ENCODE peak calls at places on chromosomes 6 and 20, in seven cellular contexts. One of them, this sample, is unnamed.
A peak's percentile ranks its signal among the peaks of the same experiment; 100 is the strongest.

GRCh38 chr6:88143768-88144167 is 22.4 kb downstream of the CNR1 start:
- DNase-seq in neuronal stem cell: no peak
- DNase-seq in H1: no peak
- DNase-seq in mesendoderm: no peak
- DNase-seq in IMR-90: no peak
- DNase-seq in trophoblast cell: no peak
- DNase-seq in mesenchymal stem cell: no peak
- DNase-seq in this sample: no peak

GRCh38 chr20:4896971-4897497 is 104.3 kb downstream of the SLC23A2 start:
- DNase-seq in neuronal stem cell: no peak
- DNase-seq in H1: no peak
- DNase-seq in mesendoderm: peak; percentile 68
- DNase-seq in IMR-90: no peak
- DNase-seq in trophoblast cell: no peak
- DNase-seq in mesenchymal stem cell: no peak
- DNase-seq in this sample: peak; percentile 81

GRCh38 chr6:94658929-94659328 is 918.4 kb upstream of the MANEA start:
- DNase-seq in neuronal stem cell: no peak
- DNase-seq in H1: no peak
- DNase-seq in mesendoderm: peak; percentile 54
- DNase-seq in IMR-90: no peak
- DNase-seq in trophoblast cell: no peak
- DNase-seq in mesenchymal stem cell: no peak
- DNase-seq in this sample: no peak

GRCh38 chr6:31116661-31117385 is 2.2 kb downstream of the PSORS1C1 start:
- DNase-seq in neuronal stem cell: no peak
- DNase-seq in H1: no peak
- DNase-seq in mesendoderm: no peak
- DNase-seq in IMR-90: no peak
- DNase-seq in trophoblast cell: no peak
- DNase-seq in mesenchymal stem cell: no peak
- DNase-seq in this sample: no peak

GRCh38 chr20:4190792-4191519 is 175.6 kb upstream of the RNF24 start:
- DNase-seq in neuronal stem cell: no peak
- DNase-seq in H1: no peak
- DNase-seq in mesendoderm: no peak
- DNase-seq in IMR-90: no peak
- DNase-seq in trophoblast cell: no peak
- DNase-seq in mesenchymal stem cell: no peak
- DNase-seq in this sample: no peak

GRCh38 chr6:106339334-106340029 is 13.9 kb upstream of the ATG5 start:
- DNase-seq in neuronal stem cell: peak; percentile 52
- DNase-seq in H1: peak; percentile 31
- DNase-seq in mesendoderm: peak; percentile 82
- DNase-seq in IMR-90: peak; percentile 70
- DNase-seq in trophoblast cell: peak; percentile 83
- DNase-seq in mesenchymal stem cell: peak; percentile 74
- DNase-seq in this sample: peak; percentile 78

GRCh38 chr6:13538084-13538483 is 36.3 kb upstream of the SIRT5 start:
- DNase-seq in neuronal stem cell: no peak
- DNase-seq in H1: no peak
- DNase-seq in mesendoderm: peak; percentile 57
- DNase-seq in IMR-90: peak; percentile 61
- DNase-seq in trophoblast cell: peak; percentile 52
- DNase-seq in mesenchymal stem cell: peak; percentile 63
- DNase-seq in this sample: no peak

GRCh38 chr6:44237021-44237812 is 9.7 kb upstream of the HSP90AB1 start:
- DNase-seq in neuronal stem cell: no peak
- DNase-seq in H1: no peak
- DNase-seq in mesendoderm: peak; percentile 94
- DNase-seq in IMR-90: peak; percentile 97
- DNase-seq in trophoblast cell: peak; percentile 76
- DNase-seq in mesenchymal stem cell: peak; percentile 98
- DNase-seq in this sample: peak; percentile 89

GRCh38 chr20:870758-871157 is 37.2 kb downstream of the FAM110A start:
- DNase-seq in neuronal stem cell: no peak
- DNase-seq in H1: no peak
- DNase-seq in mesendoderm: no peak
- DNase-seq in IMR-90: no peak
- DNase-seq in trophoblast cell: no peak
- DNase-seq in mesenchymal stem cell: no peak
- DNase-seq in this sample: no peak

GRCh38 chr6:167863897-167864296 is 37.2 kb downstream of the AFDN start:
- DNase-seq in neuronal stem cell: no peak
- DNase-seq in H1: no peak
- DNase-seq in mesendoderm: no peak
- DNase-seq in IMR-90: no peak
- DNase-seq in trophoblast cell: no peak
- DNase-seq in mesenchymal stem cell: no peak
- DNase-seq in this sample: no peak
- H3K4me1 ChIP-seq in neuronal stem cell: peaks cover 16% of the 10 kb centered on the region
- H3K4me1 ChIP-seq in H1: peaks cover 3% of the 10 kb centered on the region
- H3K4me1 ChIP-seq in mesendoderm: peaks cover 10% of the 10 kb centered on the region
- H3K4me1 ChIP-seq in IMR-90: no peaks in the 10 kb centered on the region
- H3K4me1 ChIP-seq in trophoblast cell: peaks cover 10% of the 10 kb centered on the region
- H3K4me1 ChIP-seq in mesenchymal stem cell: peaks cover 4% of the 10 kb centered on the region
- H3K4me1 ChIP-seq in this sample: peaks cover 7% of the 10 kb centered on the region

DNA sequence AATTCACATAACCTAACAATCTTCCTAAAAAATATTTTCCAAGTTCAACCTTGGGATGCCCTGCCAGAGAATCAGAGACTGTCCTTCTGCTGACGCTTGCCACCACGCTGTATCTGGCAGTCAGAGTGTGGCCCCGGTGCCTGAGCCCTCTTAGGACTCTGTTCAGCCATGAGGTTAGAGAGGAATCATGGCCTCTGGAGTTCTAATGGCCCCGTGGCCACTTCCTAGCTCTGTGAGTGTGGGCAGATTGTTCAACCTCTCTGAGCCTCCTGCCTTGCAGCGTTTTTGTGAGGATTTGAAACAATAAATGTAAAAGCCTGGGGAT is 2.2 kb downstream of the BPHL start:
- DNase-seq in neuronal stem cell: no peak
- DNase-seq in H1: no peak
- DNase-seq in mesendoderm: no peak
- DNase-seq in IMR-90: no peak
- DNase-seq in trophoblast cell: no peak
- DNase-seq in mesenchymal stem cell: no peak
- DNase-seq in this sample: no peak
- H3K18ac ChIP-seq in neuronal stem cell: no peak overlapping the region
- H3K18ac ChIP-seq in H1: no peak overlapping the region
- H3K18ac ChIP-seq in mesendoderm: no peak overlapping the region
- H3K18ac ChIP-seq in IMR-90: no peak overlapping the region
- H3K18ac ChIP-seq in trophoblast cell: no peak overlapping the region
- H3K18ac ChIP-seq in mesenchymal stem cell: no peak overlapping the region
- H3K18ac ChIP-seq in this sample: no peak overlapping the region

DNA sequence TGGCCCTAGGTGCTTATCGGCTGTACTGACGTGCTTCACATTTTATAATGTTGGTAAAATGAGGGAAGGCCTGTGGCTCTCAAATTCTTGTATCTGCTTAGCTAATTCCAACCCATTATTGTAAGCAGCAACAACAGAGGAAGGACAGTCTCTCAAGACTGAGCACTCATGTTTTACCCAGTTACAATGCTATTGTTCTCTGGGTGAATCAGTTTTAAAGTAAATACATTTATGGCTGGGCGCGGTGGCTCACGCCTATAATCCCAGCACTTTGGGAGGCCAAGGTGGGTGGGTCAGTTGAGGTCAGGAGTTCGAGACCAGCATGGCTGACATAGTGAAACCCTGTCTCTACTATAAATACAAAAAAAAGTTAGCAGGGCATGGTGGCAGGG is 194.6 kb downstream of the PRKN start:
- DNase-seq in neuronal stem cell: no peak
- DNase-seq in H1: no peak
- DNase-seq in mesendoderm: no peak
- DNase-seq in IMR-90: no peak
- DNase-seq in trophoblast cell: peak; percentile 20
- DNase-seq in mesenchymal stem cell: no peak
- DNase-seq in this sample: no peak
- H2AK5ac ChIP-seq in neuronal stem cell: no peak overlapping the region
- H2AK5ac ChIP-seq in H1: no peak overlapping the region
- H2AK5ac ChIP-seq in mesendoderm: no peak overlapping the region
- H2AK5ac ChIP-seq in IMR-90: no peak overlapping the region
- H2AK5ac ChIP-seq in trophoblast cell: no peak overlapping the region
- H2AK5ac ChIP-seq in mesenchymal stem cell: no peak overlapping the region
- H2AK5ac ChIP-seq in this sample: no peak overlapping the region

GRCh38 chr20:62476074-62476838 is 461 bp upstream of the GATA5 start:
- DNase-seq in neuronal stem cell: no peak
- DNase-seq in H1: no peak
- DNase-seq in mesendoderm: peak; percentile 47
- DNase-seq in IMR-90: no peak
- DNase-seq in trophoblast cell: no peak
- DNase-seq in mesenchymal stem cell: no peak
- DNase-seq in this sample: peak; percentile 63

GRCh38 chr20:62479218-62479617 is 3.4 kb upstream of the GATA5 start:
- DNase-seq in neuronal stem cell: no peak
- DNase-seq in H1: no peak
- DNase-seq in mesendoderm: no peak
- DNase-seq in IMR-90: no peak
- DNase-seq in trophoblast cell: no peak
- DNase-seq in mesenchymal stem cell: no peak
- DNase-seq in this sample: no peak

GRCh38 chr20:62475819-62476073 is at the start of gene GATA5:
- DNase-seq in neuronal stem cell: no peak
- DNase-seq in H1: no peak
- DNase-seq in mesendoderm: no peak
- DNase-seq in IMR-90: no peak
- DNase-seq in trophoblast cell: no peak
- DNase-seq in mesenchymal stem cell: no peak
- DNase-seq in this sample: no peak

GRCh38 chr20:62480318-62480717 is 4.5 kb upstream of the GATA5 start:
- DNase-seq in neuronal stem cell: no peak
- DNase-seq in H1: no peak
- DNase-seq in mesendoderm: no peak
- DNase-seq in IMR-90: no peak
- DNase-seq in trophoblast cell: no peak
- DNase-seq in mesenchymal stem cell: no peak
- DNase-seq in this sample: no peak

DNA sequence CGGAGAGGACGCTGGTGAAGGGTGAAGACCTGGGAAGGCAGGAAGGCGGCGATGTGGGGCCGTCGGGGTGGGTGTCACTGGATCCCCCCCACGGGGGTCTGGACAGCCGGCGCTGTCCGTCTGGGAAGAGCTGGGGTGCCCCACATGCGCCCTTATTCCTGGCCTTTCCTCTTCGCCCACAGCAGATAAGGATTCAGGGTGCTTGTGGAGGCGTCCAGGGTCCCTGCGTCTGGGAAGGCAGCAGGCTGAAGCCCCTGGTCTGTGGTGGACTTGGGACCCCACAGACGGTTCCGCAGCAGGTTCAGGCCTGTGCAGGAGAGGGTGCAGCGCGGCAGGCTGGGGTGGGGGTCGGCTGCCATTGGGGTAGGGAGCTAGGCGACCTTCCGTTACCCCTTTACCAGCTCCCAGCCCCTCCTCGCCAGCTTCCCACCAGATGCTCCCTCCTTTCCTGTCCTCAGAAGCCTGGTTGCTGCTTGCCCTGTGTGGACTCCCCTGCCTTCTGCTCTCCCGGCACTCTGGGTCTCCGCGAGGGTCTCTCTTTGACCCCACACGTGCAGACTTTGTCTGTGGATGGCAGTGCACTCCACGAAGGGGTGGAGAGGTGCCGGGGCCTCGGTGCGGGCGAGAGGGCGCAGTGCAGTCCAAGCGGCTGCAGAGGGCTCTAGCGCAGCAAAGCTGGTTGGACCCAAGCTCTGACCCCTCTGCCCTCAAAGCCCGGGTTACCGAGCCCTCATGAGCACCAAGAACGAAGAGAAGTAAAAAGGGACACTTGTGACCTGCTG is 2.1 kb upstream of the GATA5 start:
- DNase-seq in neuronal stem cell: no peak
- DNase-seq in H1: no peak
- DNase-seq in mesendoderm: no peak
- DNase-seq in IMR-90: no peak
- DNase-seq in trophoblast cell: no peak
- DNase-seq in mesenchymal stem cell: no peak
- DNase-seq in this sample: no peak
- H3K4me1 ChIP-seq in neuronal stem cell: peaks cover 5% of the 10 kb centered on the region
- H3K4me1 ChIP-seq in H1: peaks cover 16% of the 10 kb centered on the region
- H3K4me1 ChIP-seq in mesendoderm: peaks cover 5% of the 10 kb centered on the region
- H3K4me1 ChIP-seq in IMR-90: no peaks in the 10 kb centered on the region
- H3K4me1 ChIP-seq in trophoblast cell: peaks cover 19% of the 10 kb centered on the region
- H3K4me1 ChIP-seq in mesenchymal stem cell: peaks cover 19% of the 10 kb centered on the region
- H3K4me1 ChIP-seq in this sample: no peaks in the 10 kb centered on the region

GRCh38 chr6:20197251-20197650 is 15.0 kb downstream of the MBOAT1 start:
- DNase-seq in neuronal stem cell: no peak
- DNase-seq in H1: no peak
- DNase-seq in mesendoderm: peak; percentile 95
- DNase-seq in IMR-90: no peak
- DNase-seq in trophoblast cell: no peak
- DNase-seq in mesenchymal stem cell: no peak
- DNase-seq in this sample: peak; percentile 72
- H3K18ac ChIP-seq in neuronal stem cell: no peak overlapping the region
- H3K18ac ChIP-seq in H1: no peak overlapping the region
- H3K18ac ChIP-seq in mesendoderm: peak overlapping the region; percentile 60
- H3K18ac ChIP-seq in IMR-90: no peak overlapping the region
- H3K18ac ChIP-seq in trophoblast cell: no peak overlapping the region
- H3K18ac ChIP-seq in mesenchymal stem cell: no peak overlapping the region
- H3K18ac ChIP-seq in this sample: no peak overlapping the region

GRCh38 chr6:6320901-6321300 is 439 bp upstream of the F13A1 start:
- DNase-seq in neuronal stem cell: no peak
- DNase-seq in H1: no peak
- DNase-seq in mesendoderm: peak; percentile 65
- DNase-seq in IMR-90: no peak
- DNase-seq in trophoblast cell: no peak
- DNase-seq in mesenchymal stem cell: peak; percentile 28
- DNase-seq in this sample: peak; percentile 34
- H2AK5ac ChIP-seq in neuronal stem cell: no peak overlapping the region
- H2AK5ac ChIP-seq in H1: peak overlapping the region; percentile 60
- H2AK5ac ChIP-seq in mesendoderm: no peak overlapping the region
- H2AK5ac ChIP-seq in IMR-90: no peak overlapping the region
- H2AK5ac ChIP-seq in trophoblast cell: no peak overlapping the region
- H2AK5ac ChIP-seq in mesenchymal stem cell: no peak overlapping the region
- H2AK5ac ChIP-seq in this sample: no peak overlapping the region

GRCh38 chr20:53657289-53657678 is 63.6 kb upstream of the ZNF217 start:
- DNase-seq in neuronal stem cell: no peak
- DNase-seq in H1: no peak
- DNase-seq in mesendoderm: no peak
- DNase-seq in IMR-90: no peak
- DNase-seq in trophoblast cell: peak; percentile 39
- DNase-seq in mesenchymal stem cell: peak; percentile 37
- DNase-seq in this sample: no peak
- H3K4me1 ChIP-seq in neuronal stem cell: peaks cover 13% of the 10 kb centered on the region
- H3K4me1 ChIP-seq in H1: peaks cover 1% of the 10 kb centered on the region
- H3K4me1 ChIP-seq in mesendoderm: no peaks in the 10 kb centered on the region
- H3K4me1 ChIP-seq in IMR-90: peaks cover 29% of the 10 kb centered on the region
- H3K4me1 ChIP-seq in trophoblast cell: peaks cover 3% of the 10 kb centered on the region
- H3K4me1 ChIP-seq in mesenchymal stem cell: peaks cover 2% of the 10 kb centered on the region
- H3K4me1 ChIP-seq in this sample: peaks cover 2% of the 10 kb centered on the region

GRCh38 chr6:137542713-137543112 is 48.5 kb upstream of the OLIG3 start:
- DNase-seq in neuronal stem cell: no peak
- DNase-seq in H1: no peak
- DNase-seq in mesendoderm: no peak
- DNase-seq in IMR-90: no peak
- DNase-seq in trophoblast cell: no peak
- DNase-seq in mesenchymal stem cell: no peak
- DNase-seq in this sample: no peak
- H3K18ac ChIP-seq in neuronal stem cell: no peak overlapping the region
- H3K18ac ChIP-seq in H1: no peak overlapping the region
- H3K18ac ChIP-seq in mesendoderm: no peak overlapping the region
- H3K18ac ChIP-seq in IMR-90: no peak overlapping the region
- H3K18ac ChIP-seq in trophoblast cell: no peak overlapping the region
- H3K18ac ChIP-seq in mesenchymal stem cell: no peak overlapping the region
- H3K18ac ChIP-seq in this sample: no peak overlapping the region

GRCh38 chr6:167401525-167402194 is 76.8 kb downstream of the TTLL2 start:
- DNase-seq in neuronal stem cell: no peak
- DNase-seq in H1: no peak
- DNase-seq in mesendoderm: peak; percentile 19
- DNase-seq in IMR-90: no peak
- DNase-seq in trophoblast cell: no peak
- DNase-seq in mesenchymal stem cell: no peak
- DNase-seq in this sample: peak; percentile 47
- H2AK5ac ChIP-seq in neuronal stem cell: peak overlapping the region; percentile 59
- H2AK5ac ChIP-seq in H1: no peak overlapping the region
- H2AK5ac ChIP-seq in mesendoderm: no peak overlapping the region
- H2AK5ac ChIP-seq in IMR-90: no peak overlapping the region
- H2AK5ac ChIP-seq in trophoblast cell: no peak overlapping the region
- H2AK5ac ChIP-seq in mesenchymal stem cell: no peak overlapping the region
- H2AK5ac ChIP-seq in this sample: no peak overlapping the region